ENCODE peak calls at places on chromosome 18, in five cellular contexts. One of them, this sample, is unnamed.

GRCh38 chr18:55421612-55422381 is 166.2 kb downstream of the TCF4 start:
- DNase-seq in NCI-H1092 treated with DMSO at 0.1 percent for 48 hours: no peak
- DNase-seq in COR-L47: peak; percentile 49
- DNase-seq in NCI-H510A treated with DMSO at 0.1 percent for 48 hours: no peak
- DNase-seq in CD8-positive, alpha-beta T cell: no peak
- DNase-seq in this sample: no peak

GRCh38 chr18:55300469-55301195 is 287.4 kb downstream of the TCF4 start:
- DNase-seq in NCI-H1092 treated with DMSO at 0.1 percent for 48 hours: peak; percentile 90
- DNase-seq in COR-L47: no peak
- DNase-seq in NCI-H510A treated with DMSO at 0.1 percent for 48 hours: peak; percentile 27
- DNase-seq in CD8-positive, alpha-beta T cell: no peak
- DNase-seq in this sample: no peak

GRCh38 chr18:42635378-42636048 is 480.0 kb downstream of the RIT2 start:
- DNase-seq in NCI-H1092 treated with DMSO at 0.1 percent for 48 hours: no peak
- DNase-seq in COR-L47: no peak
- DNase-seq in NCI-H510A treated with DMSO at 0.1 percent for 48 hours: no peak
- DNase-seq in CD8-positive, alpha-beta T cell: no peak
- DNase-seq in this sample: no peak

GRCh38 chr18:4762399-4762798 is 307.3 kb upstream of the DLGAP1 start:
- DNase-seq in NCI-H1092 treated with DMSO at 0.1 percent for 48 hours: no peak
- DNase-seq in COR-L47: no peak
- DNase-seq in NCI-H510A treated with DMSO at 0.1 percent for 48 hours: no peak
- DNase-seq in CD8-positive, alpha-beta T cell: no peak
- DNase-seq in this sample: no peak

GRCh38 chr18:49988101-49988500 is 174.8 kb upstream of the ACAA2 start:
- DNase-seq in NCI-H1092 treated with DMSO at 0.1 percent for 48 hours: peak; percentile 32
- DNase-seq in COR-L47: no peak
- DNase-seq in NCI-H510A treated with DMSO at 0.1 percent for 48 hours: no peak
- DNase-seq in CD8-positive, alpha-beta T cell: no peak
- DNase-seq in this sample: no peak

GRCh38 chr18:61992923-61993322 is 100.1 kb upstream of the RNF152 start:
- DNase-seq in NCI-H1092 treated with DMSO at 0.1 percent for 48 hours: no peak
- DNase-seq in COR-L47: no peak
- DNase-seq in NCI-H510A treated with DMSO at 0.1 percent for 48 hours: no peak
- DNase-seq in CD8-positive, alpha-beta T cell: no peak
- DNase-seq in this sample: no peak

GRCh38 chr18:57249109-57249508 is 102.2 kb downstream of the BOD1L2 start:
- DNase-seq in NCI-H1092 treated with DMSO at 0.1 percent for 48 hours: no peak
- DNase-seq in COR-L47: no peak
- DNase-seq in NCI-H510A treated with DMSO at 0.1 percent for 48 hours: no peak
- DNase-seq in CD8-positive, alpha-beta T cell: no peak
- DNase-seq in this sample: no peak

GRCh38 chr18:60010513-60010912 is 110.7 kb downstream of the PMAIP1 start:
- DNase-seq in NCI-H1092 treated with DMSO at 0.1 percent for 48 hours: no peak
- DNase-seq in COR-L47: no peak
- DNase-seq in NCI-H510A treated with DMSO at 0.1 percent for 48 hours: no peak
- DNase-seq in CD8-positive, alpha-beta T cell: no peak
- DNase-seq in this sample: no peak

GRCh38 chr18:8559612-8560011 is 49.6 kb upstream of the RAB12 start:
- DNase-seq in NCI-H1092 treated with DMSO at 0.1 percent for 48 hours: no peak
- DNase-seq in COR-L47: no peak
- DNase-seq in NCI-H510A treated with DMSO at 0.1 percent for 48 hours: no peak
- DNase-seq in CD8-positive, alpha-beta T cell: no peak
- DNase-seq in this sample: no peak

GRCh38 chr18:13879492-13879891 is 35.8 kb downstream of the MC2R start:
- DNase-seq in NCI-H1092 treated with DMSO at 0.1 percent for 48 hours: no peak
- DNase-seq in COR-L47: no peak
- DNase-seq in NCI-H510A treated with DMSO at 0.1 percent for 48 hours: no peak
- DNase-seq in CD8-positive, alpha-beta T cell: no peak
- DNase-seq in this sample: no peak

GRCh38 chr18:59481436-59481835 is 122.4 kb upstream of the LMAN1 start:
- DNase-seq in NCI-H1092 treated with DMSO at 0.1 percent for 48 hours: no peak
- DNase-seq in COR-L47: no peak
- DNase-seq in NCI-H510A treated with DMSO at 0.1 percent for 48 hours: no peak
- DNase-seq in CD8-positive, alpha-beta T cell: no peak
- DNase-seq in this sample: no peak

GRCh38 chr18:58213445-58213844 is 169.4 kb downstream of the NEDD4L start:
- DNase-seq in NCI-H1092 treated with DMSO at 0.1 percent for 48 hours: no peak
- DNase-seq in COR-L47: no peak
- DNase-seq in NCI-H510A treated with DMSO at 0.1 percent for 48 hours: no peak
- DNase-seq in CD8-positive, alpha-beta T cell: no peak
- DNase-seq in this sample: no peak

GRCh38 chr18:13725566-13726227 is 661 bp downstream of the FAM210A start:
- DNase-seq in NCI-H1092 treated with DMSO at 0.1 percent for 48 hours: no peak
- DNase-seq in COR-L47: peak; percentile 18
- DNase-seq in NCI-H510A treated with DMSO at 0.1 percent for 48 hours: no peak
- DNase-seq in CD8-positive, alpha-beta T cell: peak; percentile 15
- DNase-seq in this sample: no peak

GRCh38 chr18:69162649-69163048 is 238.0 kb upstream of the DOK6 start:
- DNase-seq in NCI-H1092 treated with DMSO at 0.1 percent for 48 hours: no peak
- DNase-seq in COR-L47: no peak
- DNase-seq in NCI-H510A treated with DMSO at 0.1 percent for 48 hours: no peak
- DNase-seq in CD8-positive, alpha-beta T cell: no peak
- DNase-seq in this sample: no peak

GRCh38 chr18:61549411-61549810 is 216.2 kb downstream of the CDH20 start:
- DNase-seq in NCI-H1092 treated with DMSO at 0.1 percent for 48 hours: no peak
- DNase-seq in COR-L47: no peak
- DNase-seq in NCI-H510A treated with DMSO at 0.1 percent for 48 hours: no peak
- DNase-seq in CD8-positive, alpha-beta T cell: no peak
- DNase-seq in this sample: no peak

GRCh38 chr18:58355243-58355642 is 273.6 kb downstream of the ALPK2 start:
- DNase-seq in NCI-H1092 treated with DMSO at 0.1 percent for 48 hours: no peak
- DNase-seq in COR-L47: no peak
- DNase-seq in NCI-H510A treated with DMSO at 0.1 percent for 48 hours: no peak
- DNase-seq in CD8-positive, alpha-beta T cell: no peak
- DNase-seq in this sample: no peak

GRCh38 chr18:46497129-46497528 is 159.9 kb downstream of the LOXHD1 start:
- DNase-seq in NCI-H1092 treated with DMSO at 0.1 percent for 48 hours: no peak
- DNase-seq in COR-L47: no peak
- DNase-seq in NCI-H510A treated with DMSO at 0.1 percent for 48 hours: no peak
- DNase-seq in CD8-positive, alpha-beta T cell: no peak
- DNase-seq in this sample: no peak

GRCh38 chr18:12056034-12056883 is 37.4 kb upstream of the ANKRD62 start:
- DNase-seq in NCI-H1092 treated with DMSO at 0.1 percent for 48 hours: no peak
- DNase-seq in COR-L47: no peak
- DNase-seq in NCI-H510A treated with DMSO at 0.1 percent for 48 hours: no peak
- DNase-seq in CD8-positive, alpha-beta T cell: no peak
- DNase-seq in this sample: no peak

GRCh38 chr18:5309888-5310470 is 14.5 kb upstream of the ZBTB14 start:
- DNase-seq in NCI-H1092 treated with DMSO at 0.1 percent for 48 hours: no peak
- DNase-seq in COR-L47: no peak
- DNase-seq in NCI-H510A treated with DMSO at 0.1 percent for 48 hours: no peak
- DNase-seq in CD8-positive, alpha-beta T cell: peak; percentile 42
- DNase-seq in this sample: no peak

GRCh38 chr18:56637897-56638231 is 528 bp downstream of the TXNL1 start:
- DNase-seq in NCI-H1092 treated with DMSO at 0.1 percent for 48 hours: no peak
- DNase-seq in COR-L47: no peak
- DNase-seq in NCI-H510A treated with DMSO at 0.1 percent for 48 hours: no peak
- DNase-seq in CD8-positive, alpha-beta T cell: peak; percentile 28
- DNase-seq in this sample: no peak

GRCh38 chr18:66159451-66159850 is 408.6 kb downstream of the CDH7 start:
- DNase-seq in NCI-H1092 treated with DMSO at 0.1 percent for 48 hours: no peak
- DNase-seq in COR-L47: no peak
- DNase-seq in NCI-H510A treated with DMSO at 0.1 percent for 48 hours: no peak
- DNase-seq in CD8-positive, alpha-beta T cell: no peak
- DNase-seq in this sample: no peak

GRCh38 chr18:48848641-48849143 is 102.1 kb downstream of the SMAD7 start:
- DNase-seq in NCI-H1092 treated with DMSO at 0.1 percent for 48 hours: no peak
- DNase-seq in COR-L47: peak; percentile 91
- DNase-seq in NCI-H510A treated with DMSO at 0.1 percent for 48 hours: no peak
- DNase-seq in CD8-positive, alpha-beta T cell: no peak
- DNase-seq in this sample: no peak

GRCh38 chr18:79572093-79572780 is 107.4 kb upstream of the CTDP1 start:
- DNase-seq in NCI-H1092 treated with DMSO at 0.1 percent for 48 hours: no peak
- DNase-seq in COR-L47: no peak
- DNase-seq in NCI-H510A treated with DMSO at 0.1 percent for 48 hours: no peak
- DNase-seq in CD8-positive, alpha-beta T cell: no peak
- DNase-seq in this sample: no peak

GRCh38 chr18:42298744-42299685 is 344.0 kb downstream of the PIK3C3 start:
- DNase-seq in NCI-H1092 treated with DMSO at 0.1 percent for 48 hours: peak; percentile 88
- DNase-seq in COR-L47: peak; percentile 88
- DNase-seq in NCI-H510A treated with DMSO at 0.1 percent for 48 hours: peak; percentile 97
- DNase-seq in CD8-positive, alpha-beta T cell: peak; percentile 29
- DNase-seq in this sample: no peak

GRCh38 chr18:12946549-12947354 is 1.1 kb upstream of the SEH1L start:
- DNase-seq in NCI-H1092 treated with DMSO at 0.1 percent for 48 hours: peak; percentile 41
- DNase-seq in COR-L47: peak; percentile 38
- DNase-seq in NCI-H510A treated with DMSO at 0.1 percent for 48 hours: peak; percentile 39
- DNase-seq in CD8-positive, alpha-beta T cell: no peak
- DNase-seq in this sample: no peak

GRCh38 chr18:59220164-59220783 is 316 bp downstream of the GRP start:
- DNase-seq in NCI-H1092 treated with DMSO at 0.1 percent for 48 hours: peak; percentile 74
- DNase-seq in COR-L47: peak; percentile 64
- DNase-seq in NCI-H510A treated with DMSO at 0.1 percent for 48 hours: peak; percentile 84
- DNase-seq in CD8-positive, alpha-beta T cell: no peak
- DNase-seq in this sample: no peak

GRCh38 chr18:42178381-42179080 is 223.5 kb downstream of the PIK3C3 start:
- DNase-seq in NCI-H1092 treated with DMSO at 0.1 percent for 48 hours: no peak
- DNase-seq in COR-L47: no peak
- DNase-seq in NCI-H510A treated with DMSO at 0.1 percent for 48 hours: no peak
- DNase-seq in CD8-positive, alpha-beta T cell: no peak
- DNase-seq in this sample: no peak

GRCh38 chr18:66497351-66497750 is 106.5 kb downstream of the CDH19 start:
- DNase-seq in NCI-H1092 treated with DMSO at 0.1 percent for 48 hours: no peak
- DNase-seq in COR-L47: no peak
- DNase-seq in NCI-H510A treated with DMSO at 0.1 percent for 48 hours: no peak
- DNase-seq in CD8-positive, alpha-beta T cell: no peak
- DNase-seq in this sample: no peak

GRCh38 chr18:47260138-47260923 is 8.9 kb upstream of the SKOR2 start:
- DNase-seq in NCI-H1092 treated with DMSO at 0.1 percent for 48 hours: peak; percentile 12
- DNase-seq in COR-L47: no peak
- DNase-seq in NCI-H510A treated with DMSO at 0.1 percent for 48 hours: no peak
- DNase-seq in CD8-positive, alpha-beta T cell: no peak
- DNase-seq in this sample: no peak

GRCh38 chr18:7616661-7617060 is 49.5 kb downstream of the PTPRM start:
- DNase-seq in NCI-H1092 treated with DMSO at 0.1 percent for 48 hours: no peak
- DNase-seq in COR-L47: no peak
- DNase-seq in NCI-H510A treated with DMSO at 0.1 percent for 48 hours: no peak
- DNase-seq in CD8-positive, alpha-beta T cell: no peak
- DNase-seq in this sample: no peak

GRCh38 chr18:77983270-77983669 is 733.6 kb downstream of the GALR1 start:
- DNase-seq in NCI-H1092 treated with DMSO at 0.1 percent for 48 hours: no peak
- DNase-seq in COR-L47: no peak
- DNase-seq in NCI-H510A treated with DMSO at 0.1 percent for 48 hours: no peak
- DNase-seq in CD8-positive, alpha-beta T cell: no peak
- DNase-seq in this sample: no peak

GRCh38 chr18:10368456-10369453 is 85.7 kb upstream of the APCDD1 start:
- DNase-seq in NCI-H1092 treated with DMSO at 0.1 percent for 48 hours: no peak
- DNase-seq in COR-L47: no peak
- DNase-seq in NCI-H510A treated with DMSO at 0.1 percent for 48 hours: no peak
- DNase-seq in CD8-positive, alpha-beta T cell: no peak
- DNase-seq in this sample: no peak

GRCh38 chr18:14089176-14089575 is 43.1 kb downstream of the ZNF519 start:
- DNase-seq in NCI-H1092 treated with DMSO at 0.1 percent for 48 hours: no peak
- DNase-seq in COR-L47: no peak
- DNase-seq in NCI-H510A treated with DMSO at 0.1 percent for 48 hours: no peak
- DNase-seq in CD8-positive, alpha-beta T cell: no peak
- DNase-seq in this sample: no peak

GRCh38 chr18:12884521-12885323 is 685 bp upstream of the PTPN2 start:
- DNase-seq in NCI-H1092 treated with DMSO at 0.1 percent for 48 hours: no peak
- DNase-seq in COR-L47: no peak
- DNase-seq in NCI-H510A treated with DMSO at 0.1 percent for 48 hours: no peak
- DNase-seq in CD8-positive, alpha-beta T cell: no peak
- DNase-seq in this sample: no peak

GRCh38 chr18:76401496-76401895 is 93.5 kb downstream of the ZNF516 start:
- DNase-seq in NCI-H1092 treated with DMSO at 0.1 percent for 48 hours: no peak
- DNase-seq in COR-L47: no peak
- DNase-seq in NCI-H510A treated with DMSO at 0.1 percent for 48 hours: no peak
- DNase-seq in CD8-positive, alpha-beta T cell: no peak
- DNase-seq in this sample: no peak

GRCh38 chr18:11309172-11309571 is 159.8 kb upstream of the PIEZO2 start:
- DNase-seq in NCI-H1092 treated with DMSO at 0.1 percent for 48 hours: no peak
- DNase-seq in COR-L47: no peak
- DNase-seq in NCI-H510A treated with DMSO at 0.1 percent for 48 hours: no peak
- DNase-seq in CD8-positive, alpha-beta T cell: no peak
- DNase-seq in this sample: no peak

GRCh38 chr18:59008302-59008974 is 131.2 kb upstream of the SEC11C start:
- DNase-seq in NCI-H1092 treated with DMSO at 0.1 percent for 48 hours: no peak
- DNase-seq in COR-L47: no peak
- DNase-seq in NCI-H510A treated with DMSO at 0.1 percent for 48 hours: no peak
- DNase-seq in CD8-positive, alpha-beta T cell: no peak
- DNase-seq in this sample: no peak